ENCODE peak calls at places on chromosomes 5 and 9, in six cellular contexts. P is H7; W is lower lobe of right lung; R is fibroblast of villous mesenchyme; I is stimulated activated effector memory CD8-positive, alpha-beta T cell treated with anti-CD3 and anti-CD28 coated beads, Interleukin-12 subunit alpha, Interleukin-12 subunit beta, amount 100 ng/mL, for 72 hours; A is T-helper 9 cell. K is an unnamed sample.
A peak's percentile ranks its signal among the peaks of the same experiment; 100 is the strongest.

GRCh38 chr5:147822686-147823491 is 8.6 kb downstream of the SPINK1 start:
- DNase-seq in R (peak; percentile 68), I (peak; percentile 54), W (no peak), P (peak; percentile 13), A (peak; percentile 1), K (peak; percentile 35)

GRCh38 chr5:71697967-71698366 is 21.1 kb upstream of the CARTPT start:
- DNase-seq in R (no peak), A (no peak), P (peak; percentile 70), I (no peak), W (no peak), K (peak; percentile 24)

GRCh38 chr9:6417186-6417585 is 4.2 kb downstream of the UHRF2 start:
- DNase-seq in I (no peak), R (peak; percentile 39), P (no peak), W (no peak), A (no peak), K (no peak)

GRCh38 chr5:154479160-154479943 is 1.3 kb upstream of the HAND1 start:
- DNase-seq in I (peak; percentile 56), R (no peak), W (no peak), P (peak; percentile 66), A (no peak), K (no peak)

GRCh38 chr5:59423021-59423420 is 470.5 kb downstream of the PDE4D start:
- DNase-seq in A (no peak), P (no peak), R (peak; percentile 25), W (no peak), I (no peak), K (no peak)

GRCh38 chr5:74336286-74336685 is 304.2 kb downstream of the ENC1 start:
- DNase-seq in W (no peak), A (no peak), R (no peak), I (no peak), P (peak; percentile 28), K (peak; percentile 57)

GRCh38 chr5:181189962-181190710 is 14.9 kb downstream of the TRIM7 start:
- DNase-seq in R (no peak), A (no peak), I (peak; percentile 82), W (no peak), P (peak; percentile 63), K (no peak)

GRCh38 chr9:136090768-136091581 is 4.1 kb downstream of the NACC2 start:
- DNase-seq in R (peak; percentile 28), P (peak; percentile 83), A (no peak), W (peak; percentile 46), I (no peak), K (peak; percentile 15)